ENCODE peak calls at places on chromosomes 7 and 10, in nine cellular contexts. N is NCI-H146, H is T follicular helper cell, B is HS-5, Q is NCI-H1417, J is nephron progenitor cell, A is mesendoderm, K is heart left ventricle, G is KG1. S is an unnamed sample.

GRCh38 chr10:70940834-70941568 is 52.6 kb upstream of the PCBD1 start:
- DNase-seq in K (peak), Q (peak), N (peak), H (no peak), J (no peak), G (no peak), B (no peak), A (no peak), S (no peak)

GRCh38 chr10:118835682-118836326 is 81.0 kb upstream of the CACUL1 start:
- DNase-seq in J (no peak), Q (peak), G (no peak), B (peak), H (no peak), A (no peak), N (peak), K (no peak), S (peak)

GRCh38 chr10:124497196-124497990 is 35.8 kb downstream of the LHPP start:
- DNase-seq in N (no peak), B (no peak), H (no peak), G (no peak), Q (no peak), A (no peak), K (no peak), J (no peak), S (no peak)

GRCh38 chr10:103040424-103040823 is 122.3 kb downstream of the CNNM2 start:
- DNase-seq in B (peak), K (no peak), H (no peak), Q (no peak), J (no peak), A (no peak), N (no peak), G (no peak), S (peak)

GRCh38 chr7:132065193-132065972 is 509.0 kb upstream of the PODXL start:
- DNase-seq in K (no peak), Q (no peak), G (no peak), J (no peak), N (no peak), B (peak), A (peak), H (no peak), S (peak)

GRCh38 chr10:93468532-93469213 is 13.5 kb downstream of the MYOF start:
- DNase-seq in J (no peak), A (peak), B (peak), Q (no peak), K (no peak), H (no peak), G (no peak), N (no peak), S (peak)

GRCh38 chr10:20743935-20744334 is 153.2 kb downstream of the NEBL start:
- DNase-seq in N (no peak), J (no peak), K (no peak), G (no peak), H (no peak), B (no peak), Q (no peak), A (peak), S (no peak)

GRCh38 chr10:103493911-103494877 is 689 bp downstream of the NEURL1 start:
- DNase-seq in K (no peak), H (no peak), N (peak), A (no peak), Q (peak), B (no peak), J (peak), G (no peak), S (no peak)

GRCh38 chr10:132138133-132138532 is 48.6 kb upstream of the DPYSL4 start:
- DNase-seq in K (peak), B (no peak), G (no peak), A (no peak), J (no peak), H (no peak), Q (no peak), N (no peak), S (no peak)

GRCh38 chr7:126803990-126804389 is 448.8 kb downstream of the GRM8 start:
- DNase-seq in N (no peak), J (no peak), B (no peak), A (peak), K (no peak), H (no peak), G (no peak), Q (no peak), S (no peak)

GRCh38 chr10:7471720-7472367 is 61.0 kb upstream of the SFMBT2 start:
- DNase-seq in K (no peak), G (no peak), N (no peak), J (no peak), Q (peak), A (no peak), H (no peak), B (no peak), S (no peak)

GRCh38 chr7:131293018-131293417 is 34.7 kb upstream of the MKLN1 start:
- DNase-seq in N (no peak), A (no peak), J (no peak), K (no peak), H (no peak), B (no peak), Q (no peak), G (no peak), S (peak)

GRCh38 chr7:31192996-31193395 is 140.9 kb downstream of the ADCYAP1R1 start:
- DNase-seq in B (peak), K (peak), G (no peak), A (peak), J (peak), N (peak), Q (peak), H (no peak), S (no peak)